ENCODE peak calls at places on chromosomes 3 and 15, in seven cellular contexts. One of them, this sample, is unnamed.

GRCh38 chr15:67915374-67916050 is 75.7 kb upstream of the RNU6-1 start:
- DNase-seq in neural crest cell: no peak
- DNase-seq in hypothalamus: peak
- DNase-seq in fibroblast of lung: peak
- DNase-seq in nephron progenitor cell: peak
- DNase-seq in EH: peak
- DNase-seq in RPMI8226: no peak
- DNase-seq in this sample: no peak

GRCh38 chr3:12679468-12679867 is 15.6 kb upstream of the RAF1 start:
- DNase-seq in neural crest cell: no peak
- DNase-seq in hypothalamus: no peak
- DNase-seq in fibroblast of lung: peak
- DNase-seq in nephron progenitor cell: no peak
- DNase-seq in EH: peak
- DNase-seq in RPMI8226: no peak
- DNase-seq in this sample: no peak

GRCh38 chr3:194952882-194953281 is 267.2 kb downstream of the FAM43A start:
- DNase-seq in neural crest cell: no peak
- DNase-seq in hypothalamus: no peak
- DNase-seq in fibroblast of lung: no peak
- DNase-seq in nephron progenitor cell: no peak
- DNase-seq in EH: no peak
- DNase-seq in RPMI8226: no peak
- DNase-seq in this sample: no peak

GRCh38 chr3:46006646-46007045 is 11.0 kb upstream of the FYCO1 start:
- DNase-seq in neural crest cell: no peak
- DNase-seq in hypothalamus: no peak
- DNase-seq in fibroblast of lung: peak
- DNase-seq in nephron progenitor cell: no peak
- DNase-seq in EH: peak
- DNase-seq in RPMI8226: no peak
- DNase-seq in this sample: no peak

GRCh38 chr3:50168388-50168787 is 13.3 kb downstream of the SEMA3F start:
- DNase-seq in neural crest cell: no peak
- DNase-seq in hypothalamus: no peak
- DNase-seq in fibroblast of lung: no peak
- DNase-seq in nephron progenitor cell: no peak
- DNase-seq in EH: no peak
- DNase-seq in RPMI8226: no peak
- DNase-seq in this sample: no peak

GRCh38 chr3:10289077-10289476 is 3.7 kb downstream of the GHRL start:
- DNase-seq in neural crest cell: no peak
- DNase-seq in hypothalamus: no peak
- DNase-seq in fibroblast of lung: no peak
- DNase-seq in nephron progenitor cell: no peak
- DNase-seq in EH: no peak
- DNase-seq in RPMI8226: no peak
- DNase-seq in this sample: no peak

GRCh38 chr3:9183811-9184463 is 65.5 kb downstream of the SRGAP3 start:
- DNase-seq in neural crest cell: peak
- DNase-seq in hypothalamus: no peak
- DNase-seq in fibroblast of lung: no peak
- DNase-seq in nephron progenitor cell: peak
- DNase-seq in EH: no peak
- DNase-seq in RPMI8226: no peak
- DNase-seq in this sample: no peak

GRCh38 chr3:107421170-107421792 is 44.0 kb downstream of the CCDC54 start:
- DNase-seq in neural crest cell: no peak
- DNase-seq in hypothalamus: no peak
- DNase-seq in fibroblast of lung: peak
- DNase-seq in nephron progenitor cell: peak
- DNase-seq in EH: peak
- DNase-seq in RPMI8226: peak
- DNase-seq in this sample: no peak

GRCh38 chr3:55270976-55271375 is 216.1 kb downstream of the WNT5A start:
- DNase-seq in neural crest cell: no peak
- DNase-seq in hypothalamus: no peak
- DNase-seq in fibroblast of lung: no peak
- DNase-seq in nephron progenitor cell: no peak
- DNase-seq in EH: peak
- DNase-seq in RPMI8226: no peak
- DNase-seq in this sample: no peak

GRCh38 chr3:70358978-70359580 is 46.6 kb upstream of the MDFIC2 start:
- DNase-seq in neural crest cell: peak
- DNase-seq in hypothalamus: no peak
- DNase-seq in fibroblast of lung: peak
- DNase-seq in nephron progenitor cell: no peak
- DNase-seq in EH: peak
- DNase-seq in RPMI8226: peak
- DNase-seq in this sample: no peak

GRCh38 chr15:62344806-62345539 is 179.9 kb upstream of the C2CD4B start:
- DNase-seq in neural crest cell: peak
- DNase-seq in hypothalamus: no peak
- DNase-seq in fibroblast of lung: peak
- DNase-seq in nephron progenitor cell: peak
- DNase-seq in EH: peak
- DNase-seq in RPMI8226: peak
- DNase-seq in this sample: peak

GRCh38 chr3:153706706-153707105 is 414.5 kb upstream of the ARHGEF26 start:
- DNase-seq in neural crest cell: no peak
- DNase-seq in hypothalamus: no peak
- DNase-seq in fibroblast of lung: no peak
- DNase-seq in nephron progenitor cell: no peak
- DNase-seq in EH: no peak
- DNase-seq in RPMI8226: no peak
- DNase-seq in this sample: no peak

GRCh38 chr3:124520970-124521369 is 209.3 kb upstream of the UMPS start:
- DNase-seq in neural crest cell: no peak
- DNase-seq in hypothalamus: no peak
- DNase-seq in fibroblast of lung: no peak
- DNase-seq in nephron progenitor cell: no peak
- DNase-seq in EH: peak
- DNase-seq in RPMI8226: no peak
- DNase-seq in this sample: no peak

GRCh38 chr15:100099976-100100375 is 241.8 kb downstream of the ADAMTS17 start:
- DNase-seq in neural crest cell: no peak
- DNase-seq in hypothalamus: no peak
- DNase-seq in fibroblast of lung: no peak
- DNase-seq in nephron progenitor cell: no peak
- DNase-seq in EH: no peak
- DNase-seq in RPMI8226: no peak
- DNase-seq in this sample: no peak

GRCh38 chr3:110459021-110459420 is 612.6 kb upstream of the NECTIN3 start:
- DNase-seq in neural crest cell: no peak
- DNase-seq in hypothalamus: no peak
- DNase-seq in fibroblast of lung: no peak
- DNase-seq in nephron progenitor cell: no peak
- DNase-seq in EH: peak
- DNase-seq in RPMI8226: no peak
- DNase-seq in this sample: no peak

GRCh38 chr3:101325393-101326134 is 5.2 kb upstream of the IMPG2 start:
- DNase-seq in neural crest cell: no peak
- DNase-seq in hypothalamus: no peak
- DNase-seq in fibroblast of lung: no peak
- DNase-seq in nephron progenitor cell: no peak
- DNase-seq in EH: no peak
- DNase-seq in RPMI8226: no peak
- DNase-seq in this sample: no peak

GRCh38 chr3:148269816-148270215 is 427.9 kb upstream of the AGTR1 start:
- DNase-seq in neural crest cell: no peak
- DNase-seq in hypothalamus: no peak
- DNase-seq in fibroblast of lung: no peak
- DNase-seq in nephron progenitor cell: no peak
- DNase-seq in EH: peak
- DNase-seq in RPMI8226: no peak
- DNase-seq in this sample: no peak

GRCh38 chr3:186931487-186932280 is 1.4 kb downstream of the ST6GAL1 start:
- DNase-seq in neural crest cell: peak
- DNase-seq in hypothalamus: no peak
- DNase-seq in fibroblast of lung: peak
- DNase-seq in nephron progenitor cell: peak
- DNase-seq in EH: peak
- DNase-seq in RPMI8226: peak
- DNase-seq in this sample: no peak

This sample was measured in adrenal gland.